ENCODE peak calls at places on chromosomes 1 and 21, in nine cellular contexts. One of them, this sample, is unnamed.

GRCh38 chr1:153518562-153518961 is 17.2 kb downstream of the S100A6 start:
- DNase-seq in GM12878: no peak
- DNase-seq in HCT116: no peak
- DNase-seq in Panc1: no peak
- DNase-seq in K562: no peak
- DNase-seq in A549: no peak
- DNase-seq in GM23338: no peak
- DNase-seq in SK-N-SH: no peak
- DNase-seq in HepG2: no peak
- DNase-seq in this sample: peak; percentile 85

GRCh38 chr1:147478556-147478955 is 62.7 kb upstream of the BCL9 start:
- DNase-seq in GM12878: no peak
- DNase-seq in HCT116: no peak
- DNase-seq in Panc1: no peak
- DNase-seq in K562: no peak
- DNase-seq in A549: no peak
- DNase-seq in GM23338: no peak
- DNase-seq in SK-N-SH: no peak
- DNase-seq in HepG2: no peak
- DNase-seq in this sample: no peak

GRCh38 chr1:8155528-8156186 is 129.5 kb upstream of the ERRFI1 start:
- DNase-seq in GM12878: no peak
- DNase-seq in HCT116: no peak
- DNase-seq in Panc1: no peak
- DNase-seq in K562: no peak
- DNase-seq in A549: peak; percentile 44
- DNase-seq in GM23338: peak; percentile 63
- DNase-seq in SK-N-SH: no peak
- DNase-seq in HepG2: peak; percentile 91
- DNase-seq in this sample: no peak

GRCh38 chr1:201515895-201516294 is 9.0 kb upstream of the CSRP1 start:
- DNase-seq in GM12878: no peak
- DNase-seq in HCT116: no peak
- DNase-seq in Panc1: no peak
- DNase-seq in K562: peak; percentile 80
- DNase-seq in A549: no peak
- DNase-seq in GM23338: no peak
- DNase-seq in SK-N-SH: no peak
- DNase-seq in HepG2: no peak
- DNase-seq in this sample: no peak

GRCh38 chr1:55478742-55479141 is 263.6 kb upstream of the USP24 start:
- DNase-seq in GM12878: no peak
- DNase-seq in HCT116: peak; percentile 15
- DNase-seq in Panc1: no peak
- DNase-seq in K562: no peak
- DNase-seq in A549: peak; percentile 42
- DNase-seq in GM23338: peak; percentile 32
- DNase-seq in SK-N-SH: no peak
- DNase-seq in HepG2: peak; percentile 20
- DNase-seq in this sample: no peak

GRCh38 chr1:76669624-76670023 is 197.7 kb upstream of the ST6GALNAC5 start:
- DNase-seq in GM12878: no peak
- DNase-seq in HCT116: no peak
- DNase-seq in Panc1: no peak
- DNase-seq in K562: no peak
- DNase-seq in A549: no peak
- DNase-seq in GM23338: no peak
- DNase-seq in SK-N-SH: no peak
- DNase-seq in HepG2: no peak
- DNase-seq in this sample: no peak

GRCh38 chr1:229388876-229389580 is 44.9 kb downstream of the ACTA1 start:
- DNase-seq in GM12878: no peak
- DNase-seq in HCT116: no peak
- DNase-seq in Panc1: peak; percentile 18
- DNase-seq in K562: no peak
- DNase-seq in A549: peak; percentile 20
- DNase-seq in GM23338: no peak
- DNase-seq in SK-N-SH: no peak
- DNase-seq in HepG2: no peak
- DNase-seq in this sample: no peak

GRCh38 chr1:67031121-67031520 is 22.8 kb downstream of the SLC35D1 start:
- DNase-seq in GM12878: no peak
- DNase-seq in HCT116: no peak
- DNase-seq in Panc1: no peak
- DNase-seq in K562: no peak
- DNase-seq in A549: no peak
- DNase-seq in GM23338: no peak
- DNase-seq in SK-N-SH: no peak
- DNase-seq in HepG2: no peak
- DNase-seq in this sample: no peak

GRCh38 chr1:6361124-6361775 is 32.3 kb downstream of the ACOT7 start:
- DNase-seq in GM12878: no peak
- DNase-seq in HCT116: no peak
- DNase-seq in Panc1: no peak
- DNase-seq in K562: no peak
- DNase-seq in A549: no peak
- DNase-seq in GM23338: no peak
- DNase-seq in SK-N-SH: no peak
- DNase-seq in HepG2: no peak
- DNase-seq in this sample: no peak

GRCh38 chr1:201385299-201385891 is 7.9 kb upstream of the TNNT2 start:
- DNase-seq in GM12878: no peak
- DNase-seq in HCT116: no peak
- DNase-seq in Panc1: no peak
- DNase-seq in K562: peak; percentile 84
- DNase-seq in A549: peak; percentile 61
- DNase-seq in GM23338: peak; percentile 82
- DNase-seq in SK-N-SH: peak; percentile 82
- DNase-seq in HepG2: peak; percentile 62
- DNase-seq in this sample: peak; percentile 17

GRCh38 chr1:29682171-29682917 is 446.0 kb downstream of the PTPRU start:
- DNase-seq in GM12878: no peak
- DNase-seq in HCT116: no peak
- DNase-seq in Panc1: no peak
- DNase-seq in K562: no peak
- DNase-seq in A549: no peak
- DNase-seq in GM23338: no peak
- DNase-seq in SK-N-SH: peak; percentile 59
- DNase-seq in HepG2: no peak
- DNase-seq in this sample: no peak

GRCh38 chr1:165168466-165168865 is 188.0 kb downstream of the LMX1A start:
- DNase-seq in GM12878: no peak
- DNase-seq in HCT116: no peak
- DNase-seq in Panc1: no peak
- DNase-seq in K562: no peak
- DNase-seq in A549: no peak
- DNase-seq in GM23338: no peak
- DNase-seq in SK-N-SH: no peak
- DNase-seq in HepG2: no peak
- DNase-seq in this sample: no peak

GRCh38 chr1:195897072-195897471 is 711.2 kb downstream of the KCNT2 start:
- DNase-seq in GM12878: no peak
- DNase-seq in HCT116: no peak
- DNase-seq in Panc1: no peak
- DNase-seq in K562: peak; percentile 34
- DNase-seq in A549: no peak
- DNase-seq in GM23338: peak; percentile 49
- DNase-seq in SK-N-SH: no peak
- DNase-seq in HepG2: no peak
- DNase-seq in this sample: no peak

GRCh38 chr1:161872506-161872905 is 106.4 kb downstream of the ATF6 start:
- DNase-seq in GM12878: no peak
- DNase-seq in HCT116: no peak
- DNase-seq in Panc1: no peak
- DNase-seq in K562: no peak
- DNase-seq in A549: no peak
- DNase-seq in GM23338: no peak
- DNase-seq in SK-N-SH: no peak
- DNase-seq in HepG2: no peak
- DNase-seq in this sample: no peak

GRCh38 chr1:156074661-156075060 is 7.6 kb downstream of the MEX3A start:
- DNase-seq in GM12878: no peak
- DNase-seq in HCT116: no peak
- DNase-seq in Panc1: no peak
- DNase-seq in K562: no peak
- DNase-seq in A549: no peak
- DNase-seq in GM23338: peak; percentile 45
- DNase-seq in SK-N-SH: no peak
- DNase-seq in HepG2: no peak
- DNase-seq in this sample: no peak
- TF ChIP-seq REST in GM12878: no peak
- TF ChIP-seq REST in HCT116: no peak
- TF ChIP-seq REST in Panc1: no peak
- TF ChIP-seq REST in K562: no peak
- TF ChIP-seq REST in A549: no peak
- TF ChIP-seq REST in GM23338: no peak
- TF ChIP-seq REST in SK-N-SH: no peak
- TF ChIP-seq REST in HepG2: no peak
- TF ChIP-seq REST in this sample: no peak

DNA sequence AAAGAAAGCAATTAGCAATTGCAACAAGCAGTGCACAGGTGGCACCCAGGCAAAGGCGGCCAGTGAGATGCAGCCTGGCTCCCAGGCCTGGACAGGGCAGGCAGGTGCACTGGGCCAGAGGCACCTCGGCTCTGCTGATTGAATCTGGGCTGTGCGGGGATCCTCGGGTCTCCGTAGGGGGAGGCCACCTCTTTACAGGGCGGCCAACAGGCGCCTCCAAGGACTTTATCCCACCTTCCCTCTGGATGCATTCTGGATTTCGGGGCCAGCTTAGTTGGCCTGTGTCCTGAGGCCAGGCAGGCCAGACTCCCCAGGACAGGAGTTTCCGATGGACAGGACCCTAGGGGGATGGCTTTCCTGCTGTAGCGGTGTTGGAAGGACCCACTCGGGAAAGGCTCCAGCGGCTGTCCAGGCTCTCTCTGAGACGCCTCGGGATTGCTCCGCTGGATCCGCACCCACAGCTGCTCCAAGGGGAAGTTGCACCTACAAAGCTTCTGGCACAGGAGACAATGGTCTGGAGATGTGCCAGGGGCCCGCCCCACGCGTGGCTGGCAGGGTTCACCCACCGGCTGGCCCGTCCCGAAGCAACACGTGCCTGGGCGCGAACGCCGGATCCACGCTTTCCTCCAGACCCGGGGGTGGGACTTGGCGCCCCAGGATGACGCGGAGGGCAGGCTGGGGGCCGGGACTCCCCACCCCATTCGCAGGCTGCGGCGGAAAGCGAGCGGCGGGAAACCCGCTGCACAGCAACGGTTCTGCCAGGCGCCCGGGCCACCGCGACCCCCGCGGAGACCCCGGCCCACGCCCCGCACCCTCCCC is 810 bp downstream of the SLC19A1 start:
- DNase-seq in GM12878: no peak
- DNase-seq in HCT116: peak; percentile 31
- DNase-seq in Panc1: no peak
- DNase-seq in K562: peak; percentile 97
- DNase-seq in A549: peak; percentile 52
- DNase-seq in GM23338: peak; percentile 46
- DNase-seq in SK-N-SH: peak; percentile 95
- DNase-seq in HepG2: no peak
- DNase-seq in this sample: peak; percentile 90
- H3K4me3 ChIP-seq in GM12878: peak overlapping the region; percentile 78
- H3K4me3 ChIP-seq in HCT116: peak overlapping the region; percentile 70
- H3K4me3 ChIP-seq in Panc1: peak overlapping the region; percentile 51
- H3K4me3 ChIP-seq in K562: peak overlapping the region; percentile 48
- H3K4me3 ChIP-seq in A549: peak overlapping the region; percentile 71
- H3K4me3 ChIP-seq in GM23338: peak overlapping the region; percentile 64
- H3K4me3 ChIP-seq in SK-N-SH: peak overlapping the region; percentile 64
- H3K4me3 ChIP-seq in HepG2: peak overlapping the region; percentile 77
- H3K4me3 ChIP-seq in this sample: peak overlapping the region; percentile 75

GRCh38 chr1:34460193-34460592 is 283.5 kb downstream of the C1orf94 start:
- DNase-seq in GM12878: peak; percentile 31
- DNase-seq in HCT116: peak; percentile 47
- DNase-seq in Panc1: peak; percentile 10
- DNase-seq in K562: peak; percentile 48
- DNase-seq in A549: peak; percentile 21
- DNase-seq in GM23338: peak; percentile 79
- DNase-seq in SK-N-SH: peak; percentile 37
- DNase-seq in HepG2: peak; percentile 21
- DNase-seq in this sample: peak; percentile 41
- TF ChIP-seq REST in GM12878: no peak
- TF ChIP-seq REST in HCT116: no peak
- TF ChIP-seq REST in Panc1: no peak
- TF ChIP-seq REST in K562: no peak
- TF ChIP-seq REST in A549: no peak
- TF ChIP-seq REST in GM23338: no peak
- TF ChIP-seq REST in SK-N-SH: no peak
- TF ChIP-seq REST in HepG2: no peak
- TF ChIP-seq REST in this sample: no peak

GRCh38 chr1:59223943-59224639 is 72.8 kb upstream of the FGGY start:
- DNase-seq in GM12878: no peak
- DNase-seq in HCT116: no peak
- DNase-seq in Panc1: no peak
- DNase-seq in K562: no peak
- DNase-seq in A549: no peak
- DNase-seq in GM23338: no peak
- DNase-seq in SK-N-SH: no peak
- DNase-seq in HepG2: no peak
- DNase-seq in this sample: peak; percentile 23
- H3K4me3 ChIP-seq in GM12878: no peak overlapping the region
- H3K4me3 ChIP-seq in HCT116: no peak overlapping the region
- H3K4me3 ChIP-seq in Panc1: no peak overlapping the region
- H3K4me3 ChIP-seq in K562: no peak overlapping the region
- H3K4me3 ChIP-seq in A549: no peak overlapping the region
- H3K4me3 ChIP-seq in GM23338: no peak overlapping the region
- H3K4me3 ChIP-seq in SK-N-SH: no peak overlapping the region
- H3K4me3 ChIP-seq in HepG2: no peak overlapping the region
- H3K4me3 ChIP-seq in this sample: no peak overlapping the region

GRCh38 chr1:21318714-21319159 is 28.5 kb upstream of the ECE1 start:
- DNase-seq in GM12878: no peak
- DNase-seq in HCT116: no peak
- DNase-seq in Panc1: no peak
- DNase-seq in K562: no peak
- DNase-seq in A549: no peak
- DNase-seq in GM23338: no peak
- DNase-seq in SK-N-SH: no peak
- DNase-seq in HepG2: no peak
- DNase-seq in this sample: no peak
- TF ChIP-seq REST in GM12878: no peak
- TF ChIP-seq REST in HCT116: no peak
- TF ChIP-seq REST in Panc1: no peak
- TF ChIP-seq REST in K562: no peak
- TF ChIP-seq REST in A549: no peak
- TF ChIP-seq REST in GM23338: no peak
- TF ChIP-seq REST in SK-N-SH: no peak
- TF ChIP-seq REST in HepG2: no peak
- TF ChIP-seq REST in this sample: no peak

This sample was measured in HL-60.